ENCODE peak calls at places on chromosomes 6 and 20, in six cellular contexts. One of them, this sample, is unnamed. For H3K9me3, the result is how much of the 10 kb centered on the place peaks cover.

GRCh38 chr6:90212274-90212673 is 84.4 kb downstream of the BACH2 start:
- DNase-seq in mammary epithelial cell: no peak
- DNase-seq in heart left ventricle: no peak
- DNase-seq in endothelial cell of umbilical vein: peak
- DNase-seq in left lung: no peak
- DNase-seq in right atrium auricular region: no peak
- DNase-seq in this sample: no peak

GRCh38 chr20:59141818-59142581 is 21.6 kb upstream of the ZNF831 start:
- DNase-seq in left lung: no peak
- DNase-seq in mammary epithelial cell: no peak
- DNase-seq in heart left ventricle: no peak
- DNase-seq in right atrium auricular region: no peak
- DNase-seq in endothelial cell of umbilical vein: no peak
- DNase-seq in this sample: no peak

GRCh38 chr6:150898390-150899170 is 33.1 kb downstream of the MTHFD1L start:
- DNase-seq in right atrium auricular region: peak
- DNase-seq in mammary epithelial cell: no peak
- DNase-seq in endothelial cell of umbilical vein: no peak
- DNase-seq in left lung: no peak
- DNase-seq in heart left ventricle: no peak
- DNase-seq in this sample: no peak

GRCh38 chr6:37038297-37039198 is 33.1 kb downstream of the FGD2 start:
- DNase-seq in left lung: no peak
- DNase-seq in endothelial cell of umbilical vein: no peak
- DNase-seq in right atrium auricular region: peak
- DNase-seq in heart left ventricle: peak
- DNase-seq in mammary epithelial cell: no peak
- DNase-seq in this sample: no peak

GRCh38 chr6:152897807-152898399 is 84.9 kb downstream of the FBXO5 start:
- DNase-seq in left lung: peak
- DNase-seq in heart left ventricle: peak
- DNase-seq in mammary epithelial cell: peak
- DNase-seq in right atrium auricular region: peak
- DNase-seq in endothelial cell of umbilical vein: peak
- DNase-seq in this sample: no peak

GRCh38 chr6:155274533-155274932 is 10.7 kb downstream of the CLDN20 start:
- DNase-seq in heart left ventricle: no peak
- DNase-seq in endothelial cell of umbilical vein: peak
- DNase-seq in mammary epithelial cell: peak
- DNase-seq in left lung: no peak
- DNase-seq in right atrium auricular region: no peak
- DNase-seq in this sample: no peak

GRCh38 chr6:63740709-63741108 is 105.1 kb downstream of the PHF3 start:
- DNase-seq in right atrium auricular region: no peak
- DNase-seq in heart left ventricle: no peak
- DNase-seq in left lung: no peak
- DNase-seq in mammary epithelial cell: peak
- DNase-seq in endothelial cell of umbilical vein: peak
- DNase-seq in this sample: no peak

GRCh38 chr6:45376310-45377040 is 1.3 kb downstream of the SUPT3H start:
- DNase-seq in endothelial cell of umbilical vein: peak
- DNase-seq in left lung: no peak
- DNase-seq in mammary epithelial cell: no peak
- DNase-seq in right atrium auricular region: no peak
- DNase-seq in heart left ventricle: no peak
- DNase-seq in this sample: no peak

GRCh38 chr6:13217206-13217905 is 111.0 kb downstream of the TBC1D7 start:
- DNase-seq in endothelial cell of umbilical vein: peak
- DNase-seq in left lung: no peak
- DNase-seq in right atrium auricular region: no peak
- DNase-seq in heart left ventricle: no peak
- DNase-seq in mammary epithelial cell: peak
- DNase-seq in this sample: no peak

GRCh38 chr6:163599136-163599535 is 184.6 kb downstream of the QKI start:
- DNase-seq in heart left ventricle: no peak
- DNase-seq in left lung: no peak
- DNase-seq in endothelial cell of umbilical vein: no peak
- DNase-seq in right atrium auricular region: no peak
- DNase-seq in mammary epithelial cell: no peak
- DNase-seq in this sample: peak

GRCh38 chr6:118577972-118578371 is 29.9 kb downstream of the PLN start:
- DNase-seq in endothelial cell of umbilical vein: no peak
- DNase-seq in heart left ventricle: no peak
- DNase-seq in left lung: no peak
- DNase-seq in right atrium auricular region: no peak
- DNase-seq in mammary epithelial cell: no peak
- DNase-seq in this sample: no peak

GRCh38 chr6:118579786-118580185 is 31.7 kb downstream of the PLN start:
- DNase-seq in left lung: no peak
- DNase-seq in right atrium auricular region: no peak
- DNase-seq in mammary epithelial cell: no peak
- DNase-seq in heart left ventricle: no peak
- DNase-seq in endothelial cell of umbilical vein: no peak
- DNase-seq in this sample: no peak

GRCh38 chr6:118581489-118581959 is 33.4 kb downstream of the PLN start:
- DNase-seq in right atrium auricular region: no peak
- DNase-seq in endothelial cell of umbilical vein: no peak
- DNase-seq in left lung: no peak
- DNase-seq in mammary epithelial cell: peak
- DNase-seq in heart left ventricle: no peak
- DNase-seq in this sample: peak

GRCh38 chr6:118580585-118581419 is 32.7 kb downstream of the PLN start:
- DNase-seq in endothelial cell of umbilical vein: peak
- DNase-seq in mammary epithelial cell: peak
- DNase-seq in heart left ventricle: no peak
- DNase-seq in left lung: no peak
- DNase-seq in right atrium auricular region: peak
- DNase-seq in this sample: no peak

DNA sequence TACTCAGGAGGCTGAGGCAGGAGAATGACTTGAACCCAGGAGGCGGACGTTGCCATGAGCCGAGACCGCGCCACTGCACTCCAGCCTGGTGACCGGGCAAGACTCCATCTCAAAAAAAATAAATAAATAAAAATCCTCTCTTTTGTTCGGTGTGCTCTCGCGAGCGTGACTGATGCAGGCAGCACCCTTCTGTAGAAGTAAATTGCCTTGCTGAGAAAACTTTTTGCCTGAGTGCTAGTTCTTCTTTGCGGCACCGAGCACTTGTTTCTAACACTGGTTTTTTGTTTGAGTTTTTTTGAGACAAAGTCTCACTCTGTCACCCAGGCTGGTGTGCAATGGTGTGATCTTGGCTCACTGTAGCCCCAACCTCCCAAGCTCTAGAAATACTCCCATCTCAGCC is 30.5 kb downstream of the PLN start:
- DNase-seq in right atrium auricular region: no peak
- DNase-seq in endothelial cell of umbilical vein: no peak
- DNase-seq in left lung: no peak
- DNase-seq in mammary epithelial cell: no peak
- DNase-seq in heart left ventricle: no peak
- DNase-seq in this sample: no peak
- H3K9me3 ChIP-seq in right atrium auricular region: under half
- H3K9me3 ChIP-seq in endothelial cell of umbilical vein: under half
- H3K9me3 ChIP-seq in left lung: under half
- H3K9me3 ChIP-seq in mammary epithelial cell: under half
- H3K9me3 ChIP-seq in heart left ventricle: half or more
- H3K9me3 ChIP-seq in this sample: half or more

DNA sequence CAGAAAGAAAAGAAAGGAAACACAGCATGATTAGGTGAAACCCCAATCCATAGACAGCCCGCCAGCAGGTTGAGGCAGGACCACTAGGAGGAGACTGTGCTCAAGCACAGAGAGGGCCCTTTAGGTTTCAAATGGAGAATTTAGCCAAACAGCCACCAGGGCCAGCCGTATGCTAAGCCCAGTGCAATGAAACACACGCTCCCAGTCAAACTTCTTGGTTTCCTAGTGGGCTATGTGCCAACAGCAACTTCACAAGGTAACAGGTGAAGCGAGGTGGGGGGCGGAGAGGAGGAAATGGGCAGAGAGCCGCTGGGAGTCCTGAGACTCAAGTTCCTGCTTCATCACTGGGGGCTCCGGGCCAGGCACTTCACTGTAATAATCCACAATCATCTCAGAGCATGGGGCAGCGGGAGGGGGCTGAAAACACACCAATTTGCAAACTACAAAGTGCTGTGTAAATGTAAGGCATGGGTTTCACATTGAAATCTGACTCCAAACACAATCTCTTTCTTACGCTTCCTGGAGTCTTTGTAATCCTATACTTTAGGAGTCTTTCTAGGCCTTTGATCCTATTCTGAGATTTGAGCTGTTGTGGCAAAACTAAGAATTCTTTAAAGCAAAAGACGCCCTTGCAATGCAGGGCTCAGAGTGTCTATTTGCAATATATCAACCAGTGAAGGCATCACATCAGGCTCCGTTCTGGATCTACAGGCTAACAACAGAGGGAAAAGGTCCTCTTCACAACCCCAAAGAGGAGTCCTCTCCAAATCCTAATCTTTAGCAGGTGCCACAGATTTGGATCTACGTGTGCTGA is 117.3 kb downstream of the OPRM1 start:
- DNase-seq in heart left ventricle: peak
- DNase-seq in right atrium auricular region: no peak
- DNase-seq in endothelial cell of umbilical vein: peak
- DNase-seq in mammary epithelial cell: no peak
- DNase-seq in left lung: no peak
- DNase-seq in this sample: peak
- H3K4me3 ChIP-seq in heart left ventricle: no peak
- H3K4me3 ChIP-seq in right atrium auricular region: no peak
- H3K4me3 ChIP-seq in endothelial cell of umbilical vein: no peak
- H3K4me3 ChIP-seq in mammary epithelial cell: no peak
- H3K4me3 ChIP-seq in left lung: no peak
- H3K4me3 ChIP-seq in this sample: no peak

GRCh38 chr6:123193298-123193697 is 197.3 kb downstream of the CLVS2 start:
- DNase-seq in left lung: no peak
- DNase-seq in right atrium auricular region: no peak
- DNase-seq in heart left ventricle: no peak
- DNase-seq in mammary epithelial cell: no peak
- DNase-seq in endothelial cell of umbilical vein: no peak
- DNase-seq in this sample: no peak

GRCh38 chr6:123189805-123190204 is 193.8 kb downstream of the CLVS2 start:
- DNase-seq in heart left ventricle: no peak
- DNase-seq in right atrium auricular region: no peak
- DNase-seq in left lung: no peak
- DNase-seq in endothelial cell of umbilical vein: no peak
- DNase-seq in mammary epithelial cell: no peak
- DNase-seq in this sample: no peak
- H3K9me3 ChIP-seq in heart left ventricle: under half
- H3K9me3 ChIP-seq in right atrium auricular region: under half
- H3K9me3 ChIP-seq in left lung: under half
- H3K9me3 ChIP-seq in endothelial cell of umbilical vein: under half
- H3K9me3 ChIP-seq in mammary epithelial cell: under half
- H3K9me3 ChIP-seq in this sample: under half

DNA sequence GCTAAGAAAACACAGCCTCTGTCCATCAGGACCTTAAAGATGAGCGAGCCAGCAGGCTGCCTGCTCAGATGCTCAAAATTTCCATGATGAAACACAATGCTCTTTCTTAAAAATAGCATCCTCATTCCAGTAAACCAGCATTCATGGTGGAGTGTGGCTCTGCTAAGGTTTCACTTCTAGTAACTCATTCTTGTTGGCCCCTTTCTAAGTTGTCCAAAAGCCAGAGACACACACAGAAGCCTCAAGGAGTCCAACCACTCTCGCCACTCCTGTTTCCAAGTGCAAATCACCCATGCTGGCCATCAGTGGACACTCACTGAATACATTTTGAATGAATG is 35.8 kb downstream of the ATP9A start:
- DNase-seq in right atrium auricular region: peak
- DNase-seq in endothelial cell of umbilical vein: no peak
- DNase-seq in heart left ventricle: no peak
- DNase-seq in left lung: no peak
- DNase-seq in mammary epithelial cell: no peak
- DNase-seq in this sample: no peak
- H3K4me3 ChIP-seq in right atrium auricular region: no peak
- H3K4me3 ChIP-seq in endothelial cell of umbilical vein: no peak
- H3K4me3 ChIP-seq in heart left ventricle: no peak
- H3K4me3 ChIP-seq in left lung: no peak
- H3K4me3 ChIP-seq in mammary epithelial cell: no peak
- H3K4me3 ChIP-seq in this sample: peak

GRCh38 chr6:28789553-28790083 is 134.2 kb downstream of the TRIM27 start:
- DNase-seq in heart left ventricle: no peak
- DNase-seq in endothelial cell of umbilical vein: peak
- DNase-seq in left lung: no peak
- DNase-seq in right atrium auricular region: peak
- DNase-seq in mammary epithelial cell: peak
- DNase-seq in this sample: no peak

GRCh38 chr6:28794175-28795002 is 129.4 kb downstream of the TRIM27 start:
- DNase-seq in right atrium auricular region: no peak
- DNase-seq in left lung: no peak
- DNase-seq in heart left ventricle: no peak
- DNase-seq in endothelial cell of umbilical vein: peak
- DNase-seq in mammary epithelial cell: peak
- DNase-seq in this sample: no peak

GRCh38 chr6:28785962-28786679 is 137.7 kb downstream of the TRIM27 start:
- DNase-seq in left lung: no peak
- DNase-seq in heart left ventricle: no peak
- DNase-seq in endothelial cell of umbilical vein: no peak
- DNase-seq in right atrium auricular region: no peak
- DNase-seq in mammary epithelial cell: no peak
- DNase-seq in this sample: no peak

DNA sequence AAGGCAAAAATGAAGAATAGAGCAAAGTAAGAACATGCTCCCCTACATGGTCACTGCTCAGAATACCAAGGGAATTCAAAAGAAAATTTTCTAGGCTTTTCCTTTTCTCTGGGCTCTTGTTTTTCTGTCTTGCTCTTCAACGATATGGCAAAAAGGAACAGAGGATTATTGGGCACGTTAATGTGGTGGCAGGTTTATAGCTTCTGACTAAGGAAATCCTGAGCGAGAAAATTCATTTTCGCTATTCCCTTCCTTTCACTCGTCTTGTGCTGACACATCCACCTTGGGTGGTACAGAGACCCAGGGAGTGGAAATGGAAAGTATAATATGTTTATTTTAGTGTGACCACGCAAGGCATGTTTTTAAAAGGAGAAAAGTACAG is 132.8 kb downstream of the TRIM27 start:
- DNase-seq in heart left ventricle: no peak
- DNase-seq in mammary epithelial cell: no peak
- DNase-seq in left lung: no peak
- DNase-seq in right atrium auricular region: no peak
- DNase-seq in endothelial cell of umbilical vein: no peak
- DNase-seq in this sample: no peak
- H3K9me3 ChIP-seq in heart left ventricle: under half
- H3K9me3 ChIP-seq in mammary epithelial cell: under half
- H3K9me3 ChIP-seq in left lung: under half
- H3K9me3 ChIP-seq in right atrium auricular region: under half
- H3K9me3 ChIP-seq in endothelial cell of umbilical vein: under half
- H3K9me3 ChIP-seq in this sample: under half

GRCh38 chr20:20744170-20744725 is 31.8 kb upstream of the RALGAPA2 start:
- DNase-seq in heart left ventricle: no peak
- DNase-seq in endothelial cell of umbilical vein: no peak
- DNase-seq in mammary epithelial cell: no peak
- DNase-seq in left lung: no peak
- DNase-seq in right atrium auricular region: no peak
- DNase-seq in this sample: peak
- H3K4me3 ChIP-seq in heart left ventricle: no peak
- H3K4me3 ChIP-seq in endothelial cell of umbilical vein: no peak
- H3K4me3 ChIP-seq in mammary epithelial cell: no peak
- H3K4me3 ChIP-seq in left lung: no peak
- H3K4me3 ChIP-seq in right atrium auricular region: no peak
- H3K4me3 ChIP-seq in this sample: no peak

This sample was measured in esophagus muscularis mucosa.